ENCODE peak calls at places on chromosomes 16 and 17, in six cellular contexts. One of them, this sample, is unnamed.

GRCh38 chr16:19972111-19972510 is 87.5 kb upstream of the GPRC5B start:
- DNase-seq in ovary: no peak
- DNase-seq in A549: no peak
- DNase-seq in sigmoid colon: no peak
- DNase-seq in transverse colon: no peak
- DNase-seq in stomach: no peak
- DNase-seq in this sample: no peak

GRCh38 chr16:15949210-15950166 is at the start of gene ABCC1:
- DNase-seq in ovary: peak; percentile 64
- DNase-seq in A549: peak; percentile 63
- DNase-seq in sigmoid colon: no peak
- DNase-seq in transverse colon: peak; percentile 57
- DNase-seq in stomach: peak; percentile 57
- DNase-seq in this sample: no peak

GRCh38 chr17:51258756-51259573 is 884 bp downstream of the MBTD1 start:
- DNase-seq in ovary: peak; percentile 64
- DNase-seq in A549: peak; percentile 34
- DNase-seq in sigmoid colon: peak; percentile 65
- DNase-seq in transverse colon: peak; percentile 34
- DNase-seq in stomach: no peak
- DNase-seq in this sample: no peak

GRCh38 chr16:81611721-81612120 is 167.1 kb downstream of the CMIP start:
- DNase-seq in ovary: no peak
- DNase-seq in A549: no peak
- DNase-seq in sigmoid colon: no peak
- DNase-seq in transverse colon: no peak
- DNase-seq in stomach: no peak
- DNase-seq in this sample: no peak

GRCh38 chr17:78764871-78765270 is 17.2 kb downstream of the CYTH1 start:
- DNase-seq in ovary: no peak
- DNase-seq in A549: no peak
- DNase-seq in sigmoid colon: no peak
- DNase-seq in transverse colon: no peak
- DNase-seq in stomach: no peak
- DNase-seq in this sample: no peak

GRCh38 chr16:28537076-28537475 is 1.7 kb downstream of the NUPR1 start:
- DNase-seq in ovary: no peak
- DNase-seq in A549: no peak
- DNase-seq in sigmoid colon: no peak
- DNase-seq in transverse colon: no peak
- DNase-seq in stomach: no peak
- DNase-seq in this sample: no peak

GRCh38 chr17:17696075-17696474 is 14.8 kb downstream of the RAI1 start:
- DNase-seq in ovary: no peak
- DNase-seq in A549: no peak
- DNase-seq in sigmoid colon: no peak
- DNase-seq in transverse colon: no peak
- DNase-seq in stomach: no peak
- DNase-seq in this sample: no peak

GRCh38 chr16:27556471-27556870 is 6.5 kb downstream of the KATNIP start:
- DNase-seq in ovary: no peak
- DNase-seq in A549: no peak
- DNase-seq in sigmoid colon: no peak
- DNase-seq in transverse colon: no peak
- DNase-seq in stomach: no peak
- DNase-seq in this sample: no peak

GRCh38 chr16:48505705-48506104 is 104.3 kb downstream of the N4BP1 start:
- DNase-seq in ovary: no peak
- DNase-seq in A549: no peak
- DNase-seq in sigmoid colon: peak; percentile 39
- DNase-seq in transverse colon: no peak
- DNase-seq in stomach: no peak
- DNase-seq in this sample: no peak

GRCh38 chr17:11142231-11142630 is 98.8 kb upstream of the SHISA6 start:
- DNase-seq in ovary: no peak
- DNase-seq in A549: no peak
- DNase-seq in sigmoid colon: no peak
- DNase-seq in transverse colon: no peak
- DNase-seq in stomach: no peak
- DNase-seq in this sample: no peak
- H3K9me3 ChIP-seq in ovary: no peaks in the 10 kb centered on the region
- H3K9me3 ChIP-seq in A549: peaks cover 2% of the 10 kb centered on the region
- H3K9me3 ChIP-seq in sigmoid colon: no peaks in the 10 kb centered on the region
- H3K9me3 ChIP-seq in transverse colon: no peaks in the 10 kb centered on the region
- H3K9me3 ChIP-seq in stomach: no peaks in the 10 kb centered on the region
- H3K9me3 ChIP-seq in this sample: no peaks in the 10 kb centered on the region

GRCh38 chr17:40098846-40099626 is 1.4 kb downstream of the NR1D1 start:
- DNase-seq in ovary: peak; percentile 100
- DNase-seq in A549: peak; percentile 99
- DNase-seq in sigmoid colon: peak; percentile 100
- DNase-seq in transverse colon: peak; percentile 100
- DNase-seq in stomach: peak; percentile 100
- DNase-seq in this sample: peak; percentile 100

GRCh38 chr17:40097087-40097486 is 3.3 kb downstream of the NR1D1 start:
- DNase-seq in ovary: no peak
- DNase-seq in A549: no peak
- DNase-seq in sigmoid colon: peak; percentile 67
- DNase-seq in transverse colon: no peak
- DNase-seq in stomach: no peak
- DNase-seq in this sample: no peak

GRCh38 chr17:40099627-40100418 is 566 bp downstream of the NR1D1 start:
- DNase-seq in ovary: no peak
- DNase-seq in A549: no peak
- DNase-seq in sigmoid colon: no peak
- DNase-seq in transverse colon: no peak
- DNase-seq in stomach: no peak
- DNase-seq in this sample: peak; percentile 8

GRCh38 chr17:40095944-40096791 is 4.2 kb downstream of the NR1D1 start:
- DNase-seq in ovary: no peak
- DNase-seq in A549: no peak
- DNase-seq in sigmoid colon: peak; percentile 90
- DNase-seq in transverse colon: peak; percentile 73
- DNase-seq in stomach: peak; percentile 57
- DNase-seq in this sample: no peak

DNA sequence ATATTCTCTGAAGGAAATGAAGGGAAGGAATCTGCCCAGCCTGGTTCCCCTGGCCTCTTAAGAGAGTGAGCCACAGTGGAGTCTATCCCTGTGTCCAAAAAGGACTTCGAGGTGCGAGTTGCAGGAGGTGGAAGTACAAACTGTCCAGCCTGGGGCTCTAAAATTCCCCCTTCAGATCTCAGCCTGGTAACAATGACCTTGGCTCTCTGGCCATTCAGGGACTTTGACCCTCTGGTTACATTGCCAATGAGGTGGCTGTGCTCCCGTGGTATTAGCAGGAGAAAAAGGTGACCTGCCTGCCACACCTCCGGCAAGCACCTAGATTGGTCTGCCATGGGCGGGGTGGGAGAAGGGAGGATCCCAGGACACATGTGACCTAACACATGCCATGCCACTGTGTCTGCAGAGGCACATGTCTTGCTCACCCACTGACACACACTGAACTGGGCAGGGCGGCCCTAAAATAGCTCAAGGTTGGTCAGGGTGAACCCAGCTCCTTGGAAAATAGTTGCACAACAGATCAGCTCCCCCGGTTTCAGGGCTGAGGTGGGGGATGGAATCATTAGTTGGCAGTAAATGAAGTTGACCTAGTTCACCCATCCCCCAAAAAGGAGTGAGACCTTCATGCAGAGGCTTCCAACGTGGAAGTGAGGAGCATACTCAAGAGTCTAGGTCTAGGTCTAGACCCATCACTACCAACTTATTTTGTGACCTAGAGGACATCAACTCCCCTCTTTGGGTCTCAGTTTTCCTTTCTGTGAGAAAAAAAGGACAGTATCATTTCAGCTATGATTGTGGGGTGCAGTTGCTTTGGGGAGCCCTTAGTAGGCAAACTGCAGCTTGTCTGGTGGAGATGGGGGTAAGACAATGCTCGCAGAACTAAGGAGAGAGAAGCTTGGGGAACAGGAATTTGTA is 2.2 kb downstream of the NR1D1 start:
- DNase-seq in ovary: peak; percentile 68
- DNase-seq in A549: no peak
- DNase-seq in sigmoid colon: peak; percentile 91
- DNase-seq in transverse colon: peak; percentile 90
- DNase-seq in stomach: peak; percentile 85
- DNase-seq in this sample: peak; percentile 76
- TF ChIP-seq EP300 in ovary: peak; percentile 31
- TF ChIP-seq EP300 in A549: no peak
- TF ChIP-seq EP300 in sigmoid colon: peak; percentile 48
- TF ChIP-seq EP300 in transverse colon: peak; percentile 79
- TF ChIP-seq EP300 in stomach: no peak
- TF ChIP-seq EP300 in this sample: peak; percentile 56

GRCh38 chr16:82713778-82714177 is 87.0 kb downstream of the CDH13 start:
- DNase-seq in ovary: no peak
- DNase-seq in A549: no peak
- DNase-seq in sigmoid colon: no peak
- DNase-seq in transverse colon: no peak
- DNase-seq in stomach: no peak
- DNase-seq in this sample: no peak
- H3K9me3 ChIP-seq in ovary: no peaks in the 10 kb centered on the region
- H3K9me3 ChIP-seq in A549: no peaks in the 10 kb centered on the region
- H3K9me3 ChIP-seq in sigmoid colon: no peaks in the 10 kb centered on the region
- H3K9me3 ChIP-seq in transverse colon: no peaks in the 10 kb centered on the region
- H3K9me3 ChIP-seq in stomach: no peaks in the 10 kb centered on the region
- H3K9me3 ChIP-seq in this sample: no peaks in the 10 kb centered on the region

DNA sequence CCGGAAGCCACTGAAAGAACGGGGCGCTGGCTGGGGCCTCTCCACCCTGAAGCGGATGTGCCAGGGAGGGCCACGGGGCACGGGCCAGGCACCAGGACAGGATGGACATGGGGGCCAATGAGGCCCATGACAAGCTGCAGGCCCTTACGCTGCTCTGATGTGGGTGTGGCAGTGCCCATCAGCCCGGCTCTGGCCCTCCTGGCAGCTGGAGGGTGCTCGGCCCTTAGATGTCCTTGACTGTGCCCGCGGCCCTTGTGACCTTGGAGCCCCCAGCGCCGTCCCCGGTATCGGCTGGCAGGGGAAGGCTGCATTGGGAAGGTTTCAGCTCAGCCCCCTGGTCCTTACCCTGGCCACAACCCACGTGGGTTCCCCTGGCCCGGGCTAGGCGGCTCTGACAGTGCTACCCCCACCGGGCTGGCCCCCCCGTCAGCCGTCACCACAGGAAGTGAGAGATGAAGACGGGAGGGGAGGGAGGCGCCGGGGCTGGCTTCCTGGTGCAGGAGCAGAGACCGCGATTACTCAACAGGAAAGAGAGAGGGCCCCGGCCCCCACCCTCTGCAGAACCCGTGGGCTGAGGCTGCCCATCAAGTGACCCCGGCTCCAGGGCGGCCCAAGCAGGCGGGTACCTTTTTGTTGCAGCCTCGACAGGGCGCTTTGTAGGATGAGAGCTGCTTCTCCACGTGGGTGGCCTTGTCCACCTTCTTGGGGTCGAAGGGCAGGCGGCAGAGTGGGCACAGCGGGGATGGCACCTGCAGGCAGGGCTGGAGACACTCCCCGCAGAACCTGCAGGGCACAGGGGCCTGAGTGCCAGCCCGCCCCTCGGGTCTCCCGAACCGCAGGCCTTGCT is 5.3 kb downstream of the RNF166 start:
- DNase-seq in ovary: peak; percentile 74
- DNase-seq in A549: no peak
- DNase-seq in sigmoid colon: peak; percentile 92
- DNase-seq in transverse colon: peak; percentile 93
- DNase-seq in stomach: peak; percentile 85
- DNase-seq in this sample: peak; percentile 81
- TF ChIP-seq EP300 in ovary: no peak
- TF ChIP-seq EP300 in A549: no peak
- TF ChIP-seq EP300 in sigmoid colon: no peak
- TF ChIP-seq EP300 in transverse colon: no peak
- TF ChIP-seq EP300 in stomach: no peak
- TF ChIP-seq EP300 in this sample: peak; percentile 49

GRCh38 chr17:16617481-16618060 is 36.1 kb downstream of the ZNF624 start:
- DNase-seq in ovary: no peak
- DNase-seq in A549: no peak
- DNase-seq in sigmoid colon: no peak
- DNase-seq in transverse colon: no peak
- DNase-seq in stomach: no peak
- DNase-seq in this sample: no peak

GRCh38 chr17:16623282-16623681 is 30.4 kb downstream of the ZNF624 start:
- DNase-seq in ovary: no peak
- DNase-seq in A549: no peak
- DNase-seq in sigmoid colon: no peak
- DNase-seq in transverse colon: no peak
- DNase-seq in stomach: no peak
- DNase-seq in this sample: no peak

GRCh38 chr17:16622540-16623277 is 30.9 kb downstream of the ZNF624 start:
- DNase-seq in ovary: no peak
- DNase-seq in A549: no peak
- DNase-seq in sigmoid colon: no peak
- DNase-seq in transverse colon: no peak
- DNase-seq in stomach: no peak
- DNase-seq in this sample: no peak
- H3K9me3 ChIP-seq in ovary: peaks cover 3% of the 10 kb centered on the region
- H3K9me3 ChIP-seq in A549: peaks cover 100% of the 10 kb centered on the region
- H3K9me3 ChIP-seq in sigmoid colon: peaks cover 8% of the 10 kb centered on the region
- H3K9me3 ChIP-seq in transverse colon: peaks cover 89% of the 10 kb centered on the region
- H3K9me3 ChIP-seq in stomach: peaks cover 42% of the 10 kb centered on the region
- H3K9me3 ChIP-seq in this sample: peaks cover 82% of the 10 kb centered on the region